ENCODE peak calls at places on chromosomes 6 and 20, in eight cellular contexts. M is CD4-positive, alpha-beta T cell; P is posterior cingulate gyrus; H is EL; Z is nephron progenitor cell; U is stimulated activated CD4-positive, alpha-beta T cell treated with anti-CD3 and anti-CD28 coated beads, Interleukin-15, amount 100 ng/mL, for 24 hours; A is DMS153; F is central memory CD4-positive, alpha-beta T cell. R is an unnamed sample.

GRCh38 chr6:145643760-145644159 is 91.6 kb downstream of the EPM2A start:
- DNase-seq in M (no peak), P (no peak), H (peak; percentile 26), Z (no peak), U (no peak), A (no peak), F (no peak), R (no peak)

GRCh38 chr6:138882369-138883017 is 86.6 kb downstream of the ECT2L start:
- DNase-seq in M (no peak), P (no peak), H (no peak), Z (no peak), U (peak; percentile 11), A (no peak), F (no peak), R (no peak)

GRCh38 chr6:43627008-43627825 is 1.8 kb downstream of the GTPBP2 start:
- DNase-seq in M (no peak), P (no peak), H (peak; percentile 98), Z (no peak), U (no peak), A (peak; percentile 80), F (no peak), R (no peak)

GRCh38 chr6:142892254-142893021 is 52.5 kb downstream of the HIVEP2 start:
- DNase-seq in M (no peak), P (no peak), H (no peak), Z (no peak), U (no peak), A (no peak), F (no peak), R (no peak)

GRCh38 chr6:90121982-90122381 is 174.7 kb downstream of the BACH2 start:
- DNase-seq in M (no peak), P (no peak), H (peak; percentile 62), Z (no peak), U (peak; percentile 51), A (no peak), F (no peak), R (peak; percentile 29)

GRCh38 chr6:89146748-89147715 is 1.2 kb downstream of the PM20D2 start:
- DNase-seq in M (peak; percentile 30), P (no peak), H (peak; percentile 74), Z (no peak), U (no peak), A (peak; percentile 20), F (no peak), R (no peak)

GRCh38 chr6:149230729-149231434 is 86.6 kb upstream of the TAB2 start:
- DNase-seq in M (no peak), P (no peak), H (no peak), Z (no peak), U (no peak), A (no peak), F (no peak), R (peak; percentile 33)

GRCh38 chr6:53888931-53889330 is 94.1 kb downstream of the LRRC1 start:
- DNase-seq in M (no peak), P (no peak), H (peak; percentile 50), Z (no peak), U (no peak), A (no peak), F (no peak), R (no peak)

GRCh38 chr20:56630086-56630493 is 984 bp downstream of the TFAP2C start:
- DNase-seq in M (no peak), P (no peak), H (peak; percentile 89), Z (peak; percentile 80), U (peak; percentile 43), A (peak; percentile 55), F (no peak), R (peak; percentile 61)

GRCh38 chr6:11848852-11849731 is 70.5 kb upstream of the ADTRP start:
- DNase-seq in M (no peak), P (no peak), H (peak; percentile 50), Z (no peak), U (no peak), A (peak; percentile 68), F (no peak), R (no peak)

R was measured in germinal center.